ENCODE peak calls at places on chromosomes 13 and 19, in seven cellular contexts. B is HepG2, R is left ventricle myocardium inferior, A is pancreas, C is stomach, I is GM12878, X is AG04450. S is an unnamed sample.

GRCh38 chr19:52492201-52492960 is 35.1 kb upstream of the ZNF808 start:
- DNase-seq in A (no peak), X (no peak), C (no peak), B (no peak), R (no peak), I (no peak), S (peak; percentile 16)

GRCh38 chr13:18959996-18960395 is 221.6 kb downstream of the TUBA3C start:
- DNase-seq in A (no peak), X (no peak), I (no peak), R (no peak), C (no peak), B (no peak), S (no peak)

GRCh38 chr19:48874309-48875135 is 2.3 kb downstream of the PPP1R15A start:
- DNase-seq in R (no peak), X (no peak), C (peak; percentile 61), I (no peak), B (no peak), A (peak; percentile 46), S (peak; percentile 48)

GRCh38 chr19:8329993-8330392 is 8.7 kb downstream of the RPS28 start:
- DNase-seq in I (no peak), C (no peak), R (no peak), X (no peak), A (no peak), B (no peak), S (no peak)

GRCh38 chr19:16268676-16269319 is 55.8 kb upstream of the KLF2 start:
- DNase-seq in C (no peak), A (no peak), X (no peak), I (no peak), R (no peak), B (no peak), S (no peak)

GRCh38 chr13:45626731-45627374 is 11.3 kb upstream of the ERICH6B start:
- DNase-seq in C (no peak), X (no peak), B (no peak), A (no peak), R (no peak), I (no peak), S (no peak)

GRCh38 chr19:48899781-48900476 is at the start of gene NUCB1:
- DNase-seq in I (peak; percentile 89), B (peak; percentile 97), R (peak; percentile 99), C (peak; percentile 99), A (peak; percentile 99), X (peak; percentile 96), S (peak; percentile 93)

GRCh38 chr19:10007811-10008211 is 2.5 kb downstream of the COL5A3 start:
- DNase-seq in X (no peak), C (no peak), B (no peak), I (no peak), R (peak; percentile 63), A (no peak), S (no peak)

GRCh38 chr19:32200312-32201038 is 144.9 kb upstream of the ZNF507 start:
- DNase-seq in X (no peak), I (no peak), R (peak; percentile 46), A (no peak), B (no peak), C (no peak), S (no peak)

GRCh38 chr13:114132419-114133121 is at the start of gene RASA3:
- DNase-seq in A (peak; percentile 71), X (no peak), B (no peak), C (peak; percentile 82), R (peak; percentile 83), I (no peak), S (no peak)

GRCh38 chr13:70523622-70524021 is 415.4 kb upstream of the KLHL1 start:
- DNase-seq in B (no peak), X (no peak), C (no peak), I (no peak), R (no peak), A (no peak), S (no peak)

GRCh38 chr19:11264452-11265176 is 2.3 kb upstream of the DOCK6 start:
- DNase-seq in I (peak; percentile 8), B (peak; percentile 31), A (no peak), C (peak; percentile 84), R (peak; percentile 46), X (no peak), S (peak; percentile 59)
- H3K27ac ChIP-seq in I (no peak overlapping the region), B (no peak overlapping the region), A (no peak overlapping the region), C (peak overlapping the region; percentile 91), R (peak overlapping the region; percentile 96), X (no peak overlapping the region), S (peak overlapping the region; percentile 20)

DNA sequence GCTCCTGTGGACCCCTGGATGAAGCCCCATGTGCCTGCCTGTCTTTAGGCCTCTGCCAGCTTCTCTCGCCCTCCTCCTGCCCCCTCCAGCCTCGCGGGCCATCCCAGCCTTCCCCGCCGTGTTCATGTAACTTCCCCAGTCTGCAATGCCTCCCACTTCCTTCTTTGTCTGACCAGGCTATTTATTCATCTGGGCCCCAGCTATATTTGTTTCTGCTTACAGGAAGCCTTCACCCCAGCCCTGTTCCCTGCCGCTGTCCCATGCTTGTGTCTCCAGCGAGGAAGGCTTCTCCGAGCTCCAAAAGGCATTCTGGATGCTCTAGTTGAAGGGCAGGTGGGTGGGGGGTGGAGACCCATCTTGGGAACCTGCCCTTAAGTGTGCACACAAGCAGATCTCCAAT is 7.9 kb upstream of the C3 start:
- DNase-seq in X (no peak), I (no peak), B (no peak), A (no peak), C (no peak), R (no peak), S (no peak)
- H3K27ac ChIP-seq in X (no peak overlapping the region), I (peak overlapping the region; percentile 63), B (peak overlapping the region; percentile 99), A (no peak overlapping the region), C (no peak overlapping the region), R (no peak overlapping the region), S (no peak overlapping the region)

DNA sequence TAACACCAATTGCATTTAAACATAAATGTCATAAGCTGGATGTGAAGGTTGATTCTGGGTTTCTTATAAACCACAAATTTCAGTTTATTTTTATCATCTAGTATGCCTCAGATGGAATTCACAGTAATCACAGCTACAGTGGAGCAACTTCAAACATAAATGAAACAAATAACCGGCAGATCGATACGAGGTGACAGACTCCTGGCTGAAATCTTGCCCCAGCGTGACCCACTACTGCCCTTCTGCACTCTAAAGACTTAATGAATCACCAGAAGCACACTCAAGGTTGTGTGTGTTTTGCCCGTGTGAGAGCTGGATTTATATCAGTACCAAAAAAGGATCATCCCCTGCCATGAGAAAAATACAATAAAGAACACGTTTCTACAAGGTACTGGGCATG is 161.7 kb downstream of the KLF12 start:
- DNase-seq in A (no peak), C (no peak), X (no peak), I (no peak), B (peak; percentile 25), R (no peak), S (no peak)
- H3K27ac ChIP-seq in A (no peak overlapping the region), C (no peak overlapping the region), X (no peak overlapping the region), I (no peak overlapping the region), B (no peak overlapping the region), R (no peak overlapping the region), S (no peak overlapping the region)

DNA sequence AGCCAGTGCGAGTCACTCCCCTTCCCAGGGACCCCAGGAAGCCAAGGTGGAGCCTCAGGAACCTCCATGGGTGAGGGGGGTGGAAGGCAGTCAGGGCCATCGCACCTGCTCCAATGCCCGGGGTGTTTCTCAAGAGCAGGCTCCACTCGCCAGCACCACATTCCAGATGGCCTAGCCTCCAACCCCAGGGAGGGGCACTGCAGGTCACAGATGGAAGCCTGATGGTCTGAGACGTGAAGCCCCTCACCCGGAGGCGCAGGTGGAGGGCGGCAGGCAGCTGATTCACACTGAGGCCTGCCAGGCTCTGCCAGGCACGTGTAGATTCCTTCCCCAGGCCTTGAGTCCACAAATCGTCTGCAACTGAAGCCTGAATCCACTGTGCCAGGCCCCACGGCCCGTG is 23.0 kb upstream of the ISYNA1 start:
- DNase-seq in I (no peak), A (no peak), R (no peak), X (no peak), B (no peak), C (no peak), S (no peak)
- H3K27ac ChIP-seq in I (no peak overlapping the region), A (no peak overlapping the region), R (peak overlapping the region; percentile 91), X (peak overlapping the region; percentile 89), B (no peak overlapping the region), C (peak overlapping the region; percentile 89), S (no peak overlapping the region)

DNA sequence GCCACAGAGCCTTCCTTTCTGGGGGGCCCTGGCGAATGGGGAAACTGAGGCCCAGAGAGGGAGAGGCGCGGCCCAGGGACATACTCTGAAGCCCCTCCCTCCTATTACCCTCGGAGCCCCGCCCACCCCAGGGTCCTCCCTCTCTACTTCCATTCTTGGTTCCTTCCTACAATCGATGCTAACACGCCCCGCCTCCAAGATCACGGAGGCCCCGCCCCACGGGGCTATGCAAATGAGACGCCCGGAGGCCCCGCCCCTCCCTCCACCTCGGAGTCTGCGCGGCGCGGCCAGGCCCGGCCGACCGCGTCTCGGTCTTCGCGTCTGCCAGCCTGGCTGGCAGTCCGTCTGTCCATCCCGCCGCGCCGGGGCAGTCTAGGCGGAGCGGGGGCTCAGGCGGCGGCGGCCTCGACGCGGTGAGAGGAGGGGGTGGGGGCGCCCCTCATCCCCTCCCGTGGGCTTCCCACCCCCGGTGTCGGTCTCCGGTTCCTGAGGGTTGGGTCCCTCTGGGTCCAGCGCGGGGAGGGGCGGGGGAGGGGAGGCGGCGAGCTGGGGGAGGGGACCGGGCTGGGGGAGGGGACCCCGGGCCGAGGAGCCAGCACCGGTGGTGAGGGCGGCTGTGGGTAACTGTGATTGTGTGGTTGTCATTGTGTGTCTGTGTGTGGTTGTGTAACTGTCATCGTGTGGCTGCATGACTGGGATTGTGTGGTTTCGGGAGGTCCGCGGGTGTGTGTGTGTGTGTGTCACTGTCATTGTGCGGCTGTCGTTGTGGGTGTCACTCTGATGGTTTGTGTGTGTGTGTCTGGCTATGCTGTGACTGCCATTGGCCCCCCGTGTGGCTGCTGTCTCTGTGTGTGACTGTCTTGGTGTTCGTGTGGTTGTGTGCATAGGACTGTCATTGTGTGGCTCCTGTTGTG is at the start of gene PLPPR2:
- DNase-seq in I (peak; percentile 25), R (peak; percentile 96), B (peak; percentile 68), A (peak; percentile 88), X (peak; percentile 46), C (peak; percentile 95), S (no peak)
- H3K27ac ChIP-seq in I (no peak within 1 kb of the TSS), R (peak within 1 kb of the TSS; percentile 75), B (no peak within 1 kb of the TSS), A (no peak within 1 kb of the TSS), X (peak within 1 kb of the TSS; percentile 11), C (peak within 1 kb of the TSS; percentile 80), S (no peak within 1 kb of the TSS)

GRCh38 chr13:20995245-20995829 is 66.0 kb downstream of the LATS2 start:
- DNase-seq in C (no peak), B (no peak), I (no peak), A (no peak), R (no peak), X (no peak), S (no peak)

GRCh38 chr13:20994441-20994821 is 67.0 kb downstream of the LATS2 start:
- DNase-seq in X (no peak), I (no peak), B (no peak), R (no peak), C (no peak), A (no peak), S (no peak)

GRCh38 chr13:20998649-20999415 is 62.6 kb downstream of the LATS2 start:
- DNase-seq in R (no peak), X (no peak), C (no peak), B (no peak), I (no peak), A (no peak), S (no peak)

GRCh38 chr13:21000647-21001046 is 60.7 kb downstream of the LATS2 start:
- DNase-seq in I (no peak), A (no peak), B (no peak), R (no peak), X (no peak), C (no peak), S (no peak)

GRCh38 chr13:20997301-20998061 is 63.9 kb downstream of the LATS2 start:
- DNase-seq in X (peak; percentile 88), C (no peak), R (peak; percentile 53), I (no peak), A (no peak), B (no peak), S (peak; percentile 39)
- H3K27ac ChIP-seq in X (peak overlapping the region; percentile 97), C (peak overlapping the region; percentile 66), R (peak overlapping the region; percentile 46), I (no peak overlapping the region), A (no peak overlapping the region), B (no peak overlapping the region), S (no peak overlapping the region)